ENCODE peak calls at places on chromosomes 5 and 9, in four cellular contexts. A, O, G and Z are unnamed samples.

GRCh38 chr9:124345751-124346281 is 69.4 kb downstream of the PSMB7 start:
- DNase-seq in A (no peak), O (no peak), G (no peak), Z (no peak)

GRCh38 chr5:114355086-114355830 is 6.6 kb upstream of the KCNN2 start:
- DNase-seq in A (no peak), O (no peak), G (no peak), Z (no peak)

GRCh38 chr9:85013703-85014102 is 344.2 kb downstream of the NTRK2 start:
- DNase-seq in A (no peak), O (no peak), G (no peak), Z (no peak)

GRCh38 chr5:96562614-96563013 is 99.6 kb upstream of the CAST start:
- DNase-seq in A (no peak), O (no peak), G (no peak), Z (no peak)

GRCh38 chr5:131261483-131261882 is 2.4 kb upstream of the CDC42SE2 start:
- DNase-seq in A (no peak), O (no peak), G (no peak), Z (no peak)

GRCh38 chr9:96009690-96010477 is 134.4 kb downstream of the ERCC6L2 start:
- DNase-seq in A (no peak), O (no peak), G (peak; percentile 64), Z (no peak)

GRCh38 chr5:122323132-122323548 is 11.1 kb downstream of the SNCAIP start:
- DNase-seq in A (no peak), O (no peak), G (no peak), Z (no peak)

GRCh38 chr5:14816374-14816998 is 55.1 kb downstream of the ANKH start:
- DNase-seq in A (no peak), O (no peak), G (no peak), Z (no peak)

GRCh38 chr9:122084276-122084675 is 8.8 kb downstream of the TTLL11 start:
- DNase-seq in A (no peak), O (no peak), G (no peak), Z (no peak)

GRCh38 chr9:131272212-131272611 is 4.1 kb downstream of the FAM78A start:
- DNase-seq in A (no peak), O (peak; percentile 36), G (no peak), Z (no peak)

GRCh38 chr9:131271506-131271931 is 4.8 kb downstream of the FAM78A start:
- DNase-seq in A (no peak), O (peak; percentile 38), G (no peak), Z (no peak)

GRCh38 chr9:131273791-131274673 is 2.3 kb downstream of the FAM78A start:
- DNase-seq in A (no peak), O (peak; percentile 59), G (no peak), Z (no peak)

GRCh38 chr9:131274674-131275331 is 1.5 kb downstream of the FAM78A start:
- DNase-seq in A (peak; percentile 75), O (peak; percentile 43), G (no peak), Z (no peak)

DNA sequence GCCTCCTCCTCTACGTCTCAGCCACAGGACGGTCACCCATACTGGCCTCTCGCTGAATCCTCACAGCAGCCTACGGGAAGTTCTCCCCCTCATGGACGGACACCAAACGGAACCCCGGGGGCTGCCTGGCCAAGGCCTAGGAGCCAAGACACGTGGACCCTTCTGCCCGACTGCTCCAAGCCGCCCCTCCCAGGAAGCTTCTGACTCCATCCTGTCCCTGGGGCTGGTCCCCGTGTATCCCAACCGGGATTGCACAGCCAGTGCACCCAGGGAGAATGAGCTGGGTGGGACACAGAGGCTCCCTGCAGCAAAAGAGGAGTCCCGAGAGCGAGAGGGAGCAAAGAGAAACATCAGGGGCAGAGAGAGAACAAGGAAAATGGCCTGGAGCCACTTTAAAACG is 3.2 kb downstream of the FAM78A start:
- DNase-seq in A (no peak), O (peak; percentile 44), G (no peak), Z (no peak)
- H3K27ac ChIP-seq in A (peak overlapping the region; percentile 98), O (peak overlapping the region; percentile 76), G (peak overlapping the region; percentile 94), Z (peak overlapping the region; percentile 19)

GRCh38 chr9:137304383-137305059 is 2.5 kb upstream of the NRARP start:
- DNase-seq in A (no peak), O (no peak), G (no peak), Z (no peak)
- H3K27ac ChIP-seq in A (peak overlapping the region; percentile 78), O (no peak overlapping the region), G (no peak overlapping the region), Z (peak overlapping the region; percentile 86)

GRCh38 chr9:105331160-105331559 is 86.7 kb downstream of the SLC44A1 start:
- DNase-seq in A (no peak), O (no peak), G (no peak), Z (no peak)
- H3K27ac ChIP-seq in A (no peak overlapping the region), O (peak overlapping the region; percentile 43), G (no peak overlapping the region), Z (no peak overlapping the region)

GRCh38 chr5:149822310-149822709 is 92.2 kb downstream of the PPARGC1B start:
- DNase-seq in A (no peak), O (no peak), G (no peak), Z (no peak)

GRCh38 chr5:149826574-149826973 is 96.5 kb downstream of the PPARGC1B start:
- DNase-seq in A (no peak), O (no peak), G (no peak), Z (no peak)

GRCh38 chr5:149824851-149825250 is 94.7 kb downstream of the PPARGC1B start:
- DNase-seq in A (peak; percentile 58), O (no peak), G (no peak), Z (no peak)

GRCh38 chr5:149823350-149823749 is 93.2 kb downstream of the PPARGC1B start:
- DNase-seq in A (no peak), O (no peak), G (no peak), Z (no peak)

GRCh38 chr5:149824115-149824514 is 94.0 kb downstream of the PPARGC1B start:
- DNase-seq in A (no peak), O (no peak), G (no peak), Z (no peak)
- H3K27ac ChIP-seq in A (peak overlapping the region; percentile 82), O (no peak overlapping the region), G (no peak overlapping the region), Z (peak overlapping the region; percentile 12)